ENCODE peak calls at places on chromosomes 16 and 17, in seven cellular contexts. D is psoas muscle, B is Panc1, J is esophagus squamous epithelium, K is heart left ventricle, C is adrenal gland, Z is uterus. W is an unnamed sample.

GRCh38 chr17:78806451-78806850 is 24.4 kb upstream of the CYTH1 start:
- DNase-seq in D (no peak), K (peak; percentile 50), J (no peak), B (no peak), Z (no peak), C (no peak), W (no peak)

GRCh38 chr16:70372921-70373550 is 26.3 kb downstream of the DDX19A start:
- DNase-seq in Z (no peak), B (no peak), J (no peak), D (no peak), C (no peak), K (no peak), W (no peak)

GRCh38 chr17:50143461-50144176 is 6.9 kb downstream of the PPP1R9B start:
- DNase-seq in Z (no peak), J (no peak), K (no peak), D (peak; percentile 56), C (no peak), B (no peak), W (no peak)

GRCh38 chr17:80673152-80673920 is 128.7 kb downstream of the RPTOR start:
- DNase-seq in J (no peak), C (no peak), K (no peak), Z (no peak), D (no peak), B (no peak), W (no peak)

GRCh38 chr16:89052191-89052787 is 41.4 kb upstream of the ACSF3 start:
- DNase-seq in Z (no peak), D (no peak), J (no peak), C (no peak), B (no peak), K (no peak), W (no peak)

GRCh38 chr17:32496348-32497078 is 9.7 kb downstream of the CDK5R1 start:
- DNase-seq in C (no peak), B (no peak), Z (no peak), J (no peak), D (peak; percentile 80), K (no peak), W (no peak)

GRCh38 chr16:276360-277077 is 775 bp upstream of the RGS11 start:
- DNase-seq in Z (no peak), D (no peak), C (no peak), J (no peak), B (no peak), K (no peak), W (no peak)

GRCh38 chr16:14186007-14186953 is 115.2 kb downstream of the MRTFB start:
- DNase-seq in J (no peak), C (no peak), D (peak; percentile 53), K (peak; percentile 47), B (no peak), Z (peak; percentile 51), W (no peak)

GRCh38 chr16:80199614-80200013 is 341.2 kb upstream of the DYNLRB2 start:
- DNase-seq in K (no peak), D (no peak), J (no peak), B (no peak), Z (no peak), C (no peak), W (no peak)

GRCh38 chr16:2686912-2687507 is 4.7 kb downstream of the KCTD5 start:
- DNase-seq in Z (no peak), D (peak; percentile 61), K (no peak), C (no peak), B (no peak), J (no peak), W (peak; percentile 23)

GRCh38 chr16:82630688-82631087 is 3.9 kb downstream of the CDH13 start:
- DNase-seq in J (no peak), B (no peak), D (no peak), K (no peak), Z (no peak), C (no peak), W (no peak)

GRCh38 chr17:21686165-21687015 is 5.9 kb upstream of the KCNJ18 start:
- DNase-seq in C (no peak), Z (no peak), K (no peak), D (no peak), B (no peak), J (no peak), W (no peak)

GRCh38 chr17:30922235-30922993 is 669 bp downstream of the ADAP2 start:
- DNase-seq in J (no peak), C (no peak), Z (no peak), K (peak; percentile 29), D (peak; percentile 51), B (no peak), W (no peak)

GRCh38 chr16:13561276-13561675 is 358.7 kb upstream of the ERCC4 start:
- DNase-seq in J (no peak), C (no peak), D (no peak), K (no peak), Z (no peak), B (no peak), W (no peak)

GRCh38 chr16:87951550-87952538 is 610 bp downstream of the BANP start:
- DNase-seq in C (no peak), D (peak; percentile 72), K (peak; percentile 49), B (no peak), Z (no peak), J (no peak), W (no peak)

GRCh38 chr17:46044286-46044928 is 45.4 kb downstream of the STH start:
- DNase-seq in K (peak; percentile 77), C (peak; percentile 79), J (no peak), Z (peak; percentile 88), D (no peak), B (peak; percentile 42), W (no peak)

GRCh38 chr16:65069766-65070165 is 52.1 kb downstream of the CDH11 start:
- DNase-seq in D (no peak), Z (no peak), J (no peak), K (no peak), B (no peak), C (no peak), W (no peak)

GRCh38 chr16:85948870-85949269 is 49.9 kb downstream of the IRF8 start:
- DNase-seq in K (no peak), C (no peak), Z (no peak), J (no peak), B (no peak), D (no peak), W (no peak)

GRCh38 chr17:44315760-44316731 is 7.6 kb downstream of the RUNDC3A start:
- DNase-seq in J (no peak), C (no peak), Z (no peak), D (no peak), B (no peak), K (no peak), W (no peak)

GRCh38 chr17:39231587-39232551 is 6.1 kb upstream of the STAC2 start:
- DNase-seq in K (peak; percentile 39), Z (peak; percentile 51), C (peak; percentile 53), B (no peak), J (no peak), D (peak; percentile 82), W (no peak)
- H3K4me3 ChIP-seq in K (no peak overlapping the region), Z (no peak overlapping the region), C (no peak overlapping the region), B (no peak overlapping the region), J (no peak overlapping the region), D (peak overlapping the region; percentile 18), W (no peak overlapping the region)

GRCh38 chr17:2176484-2177175 is 121.7 kb downstream of the HIC1 start:
- DNase-seq in K (no peak), B (no peak), C (no peak), Z (peak; percentile 26), D (no peak), J (no peak), W (no peak)

GRCh38 chr17:2174048-2174447 is 119.1 kb downstream of the HIC1 start:
- DNase-seq in B (no peak), Z (peak; percentile 23), K (no peak), J (no peak), C (no peak), D (no peak), W (no peak)

GRCh38 chr17:2173005-2173404 is 118.1 kb downstream of the HIC1 start:
- DNase-seq in K (no peak), B (no peak), D (no peak), C (no peak), Z (no peak), J (no peak), W (no peak)

GRCh38 chr17:2175294-2175628 is 120.4 kb downstream of the HIC1 start:
- DNase-seq in C (no peak), B (no peak), K (no peak), Z (no peak), J (no peak), D (no peak), W (no peak)

GRCh38 chr17:2174471-2175293 is 119.8 kb downstream of the HIC1 start:
- DNase-seq in K (peak; percentile 69), C (peak; percentile 51), J (no peak), D (peak; percentile 84), B (no peak), Z (peak; percentile 75), W (peak; percentile 54)
- H3K4me1 ChIP-seq in K (peaks cover 83% of the 10 kb centered on the region), C (peaks cover 76% of the 10 kb centered on the region), J (peaks cover 82% of the 10 kb centered on the region), D (peaks cover 82% of the 10 kb centered on the region), B (no peaks in the 10 kb centered on the region), Z (peaks cover 47% of the 10 kb centered on the region), W (peaks cover 50% of the 10 kb centered on the region)

DNA sequence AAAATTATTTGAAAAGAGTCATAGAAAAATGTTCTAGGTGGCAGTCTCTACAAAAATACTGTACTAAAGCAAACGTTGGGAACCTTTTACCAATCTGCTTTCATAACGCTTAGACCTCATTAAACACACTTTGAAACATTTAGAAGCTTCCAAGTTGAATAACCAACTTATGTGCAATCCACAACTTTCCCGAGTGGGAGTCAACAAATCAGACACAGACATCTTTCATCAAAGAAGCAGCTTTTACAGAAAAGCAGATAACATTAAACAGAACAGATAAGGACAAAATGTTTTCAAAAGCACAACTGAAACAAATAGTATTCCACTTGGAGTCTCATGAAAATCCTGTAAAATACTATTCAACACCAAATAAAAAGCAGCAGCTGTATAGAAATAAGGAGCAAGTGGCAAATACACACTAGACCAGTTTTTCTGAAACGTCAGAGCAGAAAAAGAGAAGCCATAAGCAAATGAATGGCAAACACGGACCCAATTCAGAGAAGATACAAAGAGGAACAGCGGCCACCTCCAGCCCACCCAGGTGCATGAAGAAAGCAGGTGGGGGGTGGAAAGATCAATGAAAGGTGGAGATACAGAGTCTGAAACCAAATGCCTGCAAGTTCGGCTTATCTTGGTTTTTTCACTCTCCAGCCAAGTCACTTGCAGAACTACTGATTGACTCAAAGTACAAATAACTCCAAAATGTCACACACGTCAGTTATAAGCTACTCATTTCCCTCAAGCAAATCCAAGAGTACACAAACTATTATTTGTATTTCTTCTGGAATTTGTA is 18.4 kb upstream of the FBF1 start:
- DNase-seq in C (no peak), Z (no peak), D (no peak), K (no peak), B (no peak), J (no peak), W (no peak)
- H3K4me3 ChIP-seq in C (no peak overlapping the region), Z (no peak overlapping the region), D (no peak overlapping the region), K (no peak overlapping the region), B (no peak overlapping the region), J (no peak overlapping the region), W (no peak overlapping the region)

DNA sequence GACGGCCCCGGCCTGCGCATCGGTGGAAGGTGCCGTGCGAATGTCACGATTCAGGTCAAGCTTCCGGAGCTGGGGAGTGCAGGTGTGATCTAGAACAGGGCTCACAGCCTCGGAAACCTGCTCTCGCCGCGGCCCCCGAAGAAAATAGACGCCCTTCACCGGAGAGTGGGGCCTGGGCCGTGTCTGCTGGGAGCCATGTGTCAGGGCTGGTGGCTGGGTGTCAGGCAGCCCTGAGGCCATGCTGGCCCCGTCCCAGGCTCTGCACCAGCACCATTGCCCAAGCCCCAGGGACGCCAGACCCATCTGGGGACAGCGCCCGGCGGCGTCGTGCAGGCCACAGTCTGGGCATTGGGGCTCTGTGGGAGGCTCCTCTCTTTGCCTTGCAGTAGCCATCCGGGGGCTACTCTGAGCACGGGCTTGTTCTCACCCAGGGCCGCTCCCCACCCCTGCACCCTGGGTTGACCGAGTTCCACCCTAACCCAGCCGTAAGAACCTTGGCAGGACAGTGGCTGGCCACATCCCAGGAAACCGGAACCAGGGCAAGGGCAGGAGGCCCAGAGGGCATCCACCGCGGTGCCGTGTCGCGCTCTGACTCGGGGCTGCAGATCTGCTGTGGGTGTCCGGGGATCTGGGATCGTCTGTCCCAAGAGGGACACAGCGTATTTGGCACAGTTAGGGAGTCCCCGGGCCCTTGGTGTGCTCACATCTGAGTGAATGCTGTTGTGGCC is 5.3 kb upstream of the NUDT16L1 start:
- DNase-seq in C (peak; percentile 41), D (peak; percentile 87), B (no peak), J (no peak), K (peak; percentile 18), Z (no peak), W (peak; percentile 47)
- H3K4me1 ChIP-seq in C (peaks cover 19% of the 10 kb centered on the region), D (peaks cover 32% of the 10 kb centered on the region), B (peaks cover 18% of the 10 kb centered on the region), J (peaks cover 25% of the 10 kb centered on the region), K (peaks cover 8% of the 10 kb centered on the region), Z (no peaks in the 10 kb centered on the region), W (peaks cover 7% of the 10 kb centered on the region)